ENCODE peak calls at places on chromosome 11, in five cellular contexts. One of them, this sample, is unnamed.

GRCh38 chr11:33402066-33402465 is 144.9 kb downstream of the HIPK3 start:
- DNase-seq in AG09309: no peak
- DNase-seq in mucosa of descending colon: no peak
- DNase-seq in SK-N-SH: no peak
- DNase-seq in left ventricle myocardium inferior: no peak
- DNase-seq in this sample: no peak

GRCh38 chr11:74288161-74288560 is 23.3 kb downstream of the P4HA3 start:
- DNase-seq in AG09309: peak; percentile 94
- DNase-seq in mucosa of descending colon: no peak
- DNase-seq in SK-N-SH: no peak
- DNase-seq in left ventricle myocardium inferior: no peak
- DNase-seq in this sample: peak; percentile 76

GRCh38 chr11:6473481-6474422 is at the start of gene TRIM3:
- DNase-seq in AG09309: peak; percentile 45
- DNase-seq in mucosa of descending colon: peak; percentile 97
- DNase-seq in SK-N-SH: peak; percentile 100
- DNase-seq in left ventricle myocardium inferior: peak; percentile 96
- DNase-seq in this sample: peak; percentile 43

GRCh38 chr11:25319068-25319467 is 822.2 kb downstream of the LUZP2 start:
- DNase-seq in AG09309: no peak
- DNase-seq in mucosa of descending colon: no peak
- DNase-seq in SK-N-SH: no peak
- DNase-seq in left ventricle myocardium inferior: no peak
- DNase-seq in this sample: no peak

GRCh38 chr11:115806056-115806455 is 301.8 kb upstream of the CADM1 start:
- DNase-seq in AG09309: no peak
- DNase-seq in mucosa of descending colon: no peak
- DNase-seq in SK-N-SH: peak; percentile 9
- DNase-seq in left ventricle myocardium inferior: no peak
- DNase-seq in this sample: no peak

GRCh38 chr11:41246399-41246745 is 213.1 kb downstream of the LRRC4C start:
- DNase-seq in AG09309: no peak
- DNase-seq in mucosa of descending colon: no peak
- DNase-seq in SK-N-SH: no peak
- DNase-seq in left ventricle myocardium inferior: no peak
- DNase-seq in this sample: no peak

GRCh38 chr11:26493616-26494015 is 78.4 kb downstream of the MUC15 start:
- DNase-seq in AG09309: no peak
- DNase-seq in mucosa of descending colon: no peak
- DNase-seq in SK-N-SH: no peak
- DNase-seq in left ventricle myocardium inferior: no peak
- DNase-seq in this sample: no peak

GRCh38 chr11:32395127-32395526 is 40.2 kb downstream of the WT1 start:
- DNase-seq in AG09309: no peak
- DNase-seq in mucosa of descending colon: no peak
- DNase-seq in SK-N-SH: no peak
- DNase-seq in left ventricle myocardium inferior: no peak
- DNase-seq in this sample: no peak

GRCh38 chr11:47407746-47408590 is at the start of gene SLC39A13:
- DNase-seq in AG09309: peak; percentile 83
- DNase-seq in mucosa of descending colon: peak; percentile 96
- DNase-seq in SK-N-SH: peak; percentile 99
- DNase-seq in left ventricle myocardium inferior: peak; percentile 94
- DNase-seq in this sample: peak; percentile 87

GRCh38 chr11:12199231-12199948 is 89.0 kb downstream of the MICAL2 start:
- DNase-seq in AG09309: no peak
- DNase-seq in mucosa of descending colon: peak; percentile 59
- DNase-seq in SK-N-SH: no peak
- DNase-seq in left ventricle myocardium inferior: no peak
- DNase-seq in this sample: no peak

GRCh38 chr11:130162733-130163132 is 3.2 kb downstream of the ST14 start:
- DNase-seq in AG09309: no peak
- DNase-seq in mucosa of descending colon: peak; percentile 56
- DNase-seq in SK-N-SH: no peak
- DNase-seq in left ventricle myocardium inferior: no peak
- DNase-seq in this sample: no peak

GRCh38 chr11:125442946-125443345 is 53.1 kb downstream of the FEZ1 start:
- DNase-seq in AG09309: no peak
- DNase-seq in mucosa of descending colon: no peak
- DNase-seq in SK-N-SH: no peak
- DNase-seq in left ventricle myocardium inferior: no peak
- DNase-seq in this sample: no peak

GRCh38 chr11:7552666-7553065 is 38.9 kb downstream of the PPFIBP2 start:
- DNase-seq in AG09309: no peak
- DNase-seq in mucosa of descending colon: no peak
- DNase-seq in SK-N-SH: no peak
- DNase-seq in left ventricle myocardium inferior: no peak
- DNase-seq in this sample: no peak

GRCh38 chr11:128451651-128452470 is 135.5 kb downstream of the ETS1 start:
- DNase-seq in AG09309: no peak
- DNase-seq in mucosa of descending colon: peak; percentile 67
- DNase-seq in SK-N-SH: no peak
- DNase-seq in left ventricle myocardium inferior: peak; percentile 62
- DNase-seq in this sample: peak; percentile 64

GRCh38 chr11:73991471-73992006 is 8.9 kb upstream of the UCP2 start:
- DNase-seq in AG09309: no peak
- DNase-seq in mucosa of descending colon: no peak
- DNase-seq in SK-N-SH: no peak
- DNase-seq in left ventricle myocardium inferior: no peak
- DNase-seq in this sample: no peak

GRCh38 chr11:111372538-111372937 is 6.5 kb downstream of the POU2AF1 start:
- DNase-seq in AG09309: no peak
- DNase-seq in mucosa of descending colon: no peak
- DNase-seq in SK-N-SH: no peak
- DNase-seq in left ventricle myocardium inferior: no peak
- DNase-seq in this sample: no peak

GRCh38 chr11:116169776-116170175 is 603.0 kb downstream of the BUD13 start:
- DNase-seq in AG09309: no peak
- DNase-seq in mucosa of descending colon: no peak
- DNase-seq in SK-N-SH: no peak
- DNase-seq in left ventricle myocardium inferior: no peak
- DNase-seq in this sample: no peak

GRCh38 chr11:12723410-12724297 is 49.4 kb downstream of the TEAD1 start:
- DNase-seq in AG09309: no peak
- DNase-seq in mucosa of descending colon: no peak
- DNase-seq in SK-N-SH: no peak
- DNase-seq in left ventricle myocardium inferior: no peak
- DNase-seq in this sample: no peak

GRCh38 chr11:129391864-129392263 is 16.2 kb downstream of the BARX2 start:
- DNase-seq in AG09309: no peak
- DNase-seq in mucosa of descending colon: no peak
- DNase-seq in SK-N-SH: no peak
- DNase-seq in left ventricle myocardium inferior: no peak
- DNase-seq in this sample: no peak

GRCh38 chr11:23749762-23750430 is 747.0 kb upstream of the LUZP2 start:
- DNase-seq in AG09309: no peak
- DNase-seq in mucosa of descending colon: no peak
- DNase-seq in SK-N-SH: no peak
- DNase-seq in left ventricle myocardium inferior: no peak
- DNase-seq in this sample: no peak

GRCh38 chr11:47183031-47183856 is 3.0 kb downstream of the PACSIN3 start:
- DNase-seq in AG09309: no peak
- DNase-seq in mucosa of descending colon: no peak
- DNase-seq in SK-N-SH: no peak
- DNase-seq in left ventricle myocardium inferior: peak; percentile 54
- DNase-seq in this sample: no peak

GRCh38 chr11:32884770-32885384 is 7.7 kb upstream of the QSER1 start:
- DNase-seq in AG09309: no peak
- DNase-seq in mucosa of descending colon: no peak
- DNase-seq in SK-N-SH: no peak
- DNase-seq in left ventricle myocardium inferior: no peak
- DNase-seq in this sample: no peak

GRCh38 chr11:71384561-71384960 is 63.6 kb downstream of the DHCR7 start:
- DNase-seq in AG09309: no peak
- DNase-seq in mucosa of descending colon: no peak
- DNase-seq in SK-N-SH: no peak
- DNase-seq in left ventricle myocardium inferior: no peak
- DNase-seq in this sample: no peak

GRCh38 chr11:8006349-8006977 is 19.3 kb downstream of the EIF3F start:
- DNase-seq in AG09309: peak; percentile 33
- DNase-seq in mucosa of descending colon: no peak
- DNase-seq in SK-N-SH: peak; percentile 77
- DNase-seq in left ventricle myocardium inferior: peak; percentile 31
- DNase-seq in this sample: peak; percentile 60

GRCh38 chr11:59680287-59681154 is 11.7 kb upstream of the PATL1 start:
- DNase-seq in AG09309: no peak
- DNase-seq in mucosa of descending colon: peak; percentile 73
- DNase-seq in SK-N-SH: peak; percentile 63
- DNase-seq in left ventricle myocardium inferior: peak; percentile 42
- DNase-seq in this sample: peak; percentile 67

GRCh38 chr11:83056204-83056603 is 15.5 kb downstream of the RAB30 start:
- DNase-seq in AG09309: no peak
- DNase-seq in mucosa of descending colon: no peak
- DNase-seq in SK-N-SH: no peak
- DNase-seq in left ventricle myocardium inferior: no peak
- DNase-seq in this sample: no peak

GRCh38 chr11:46914363-46914762 is 4.0 kb downstream of the LRP4 start:
- DNase-seq in AG09309: no peak
- DNase-seq in mucosa of descending colon: no peak
- DNase-seq in SK-N-SH: no peak
- DNase-seq in left ventricle myocardium inferior: peak; percentile 50
- DNase-seq in this sample: no peak

GRCh38 chr11:120184946-120185677 is 25.7 kb upstream of the OAF start:
- DNase-seq in AG09309: no peak
- DNase-seq in mucosa of descending colon: peak; percentile 77
- DNase-seq in SK-N-SH: peak; percentile 68
- DNase-seq in left ventricle myocardium inferior: peak; percentile 82
- DNase-seq in this sample: no peak

GRCh38 chr11:27912916-27913315 is 195.0 kb downstream of the KIF18A start:
- DNase-seq in AG09309: no peak
- DNase-seq in mucosa of descending colon: no peak
- DNase-seq in SK-N-SH: no peak
- DNase-seq in left ventricle myocardium inferior: no peak
- DNase-seq in this sample: no peak

GRCh38 chr11:85464283-85464682 is 162.9 kb downstream of the DLG2 start:
- DNase-seq in AG09309: no peak
- DNase-seq in mucosa of descending colon: no peak
- DNase-seq in SK-N-SH: no peak
- DNase-seq in left ventricle myocardium inferior: no peak
- DNase-seq in this sample: no peak

GRCh38 chr11:67646535-67647336 is 3.8 kb downstream of the ACY3 start:
- DNase-seq in AG09309: no peak
- DNase-seq in mucosa of descending colon: peak; percentile 80
- DNase-seq in SK-N-SH: no peak
- DNase-seq in left ventricle myocardium inferior: no peak
- DNase-seq in this sample: no peak

GRCh38 chr11:21806508-21806907 is 386.4 kb upstream of the ANO5 start:
- DNase-seq in AG09309: no peak
- DNase-seq in mucosa of descending colon: no peak
- DNase-seq in SK-N-SH: no peak
- DNase-seq in left ventricle myocardium inferior: no peak
- DNase-seq in this sample: no peak

GRCh38 chr11:33514079-33514690 is 186.4 kb downstream of the C11orf91 start:
- DNase-seq in AG09309: no peak
- DNase-seq in mucosa of descending colon: no peak
- DNase-seq in SK-N-SH: no peak
- DNase-seq in left ventricle myocardium inferior: no peak
- DNase-seq in this sample: no peak

GRCh38 chr11:43738600-43739409 is 58.3 kb downstream of the HSD17B12 start:
- DNase-seq in AG09309: peak; percentile 78
- DNase-seq in mucosa of descending colon: no peak
- DNase-seq in SK-N-SH: no peak
- DNase-seq in left ventricle myocardium inferior: no peak
- DNase-seq in this sample: peak; percentile 63

GRCh38 chr11:57235761-57236703 is 1.0 kb downstream of the APLNR start:
- DNase-seq in AG09309: no peak
- DNase-seq in mucosa of descending colon: no peak
- DNase-seq in SK-N-SH: no peak
- DNase-seq in left ventricle myocardium inferior: no peak
- DNase-seq in this sample: no peak
- H3K4me3 ChIP-seq in AG09309: no peak overlapping the region
- H3K4me3 ChIP-seq in mucosa of descending colon: no peak overlapping the region
- H3K4me3 ChIP-seq in SK-N-SH: no peak overlapping the region
- H3K4me3 ChIP-seq in left ventricle myocardium inferior: peak overlapping the region; percentile 66
- H3K4me3 ChIP-seq in this sample: no peak overlapping the region

GRCh38 chr11:107856180-107856980 is 2.2 kb downstream of the SLC35F2 start:
- DNase-seq in AG09309: no peak
- DNase-seq in mucosa of descending colon: no peak
- DNase-seq in SK-N-SH: no peak
- DNase-seq in left ventricle myocardium inferior: no peak
- DNase-seq in this sample: no peak

GRCh38 chr11:107856981-107857517 is 1.5 kb downstream of the SLC35F2 start:
- DNase-seq in AG09309: no peak
- DNase-seq in mucosa of descending colon: peak; percentile 49
- DNase-seq in SK-N-SH: no peak
- DNase-seq in left ventricle myocardium inferior: no peak
- DNase-seq in this sample: no peak

GRCh38 chr11:107857550-107858216 is 904 bp downstream of the SLC35F2 start:
- DNase-seq in AG09309: no peak
- DNase-seq in mucosa of descending colon: no peak
- DNase-seq in SK-N-SH: no peak
- DNase-seq in left ventricle myocardium inferior: no peak
- DNase-seq in this sample: no peak

GRCh38 chr11:107859459-107860239 is 1.1 kb upstream of the SLC35F2 start:
- DNase-seq in AG09309: no peak
- DNase-seq in mucosa of descending colon: peak; percentile 80
- DNase-seq in SK-N-SH: peak; percentile 55
- DNase-seq in left ventricle myocardium inferior: peak; percentile 28
- DNase-seq in this sample: no peak

GRCh38 chr11:107858217-107859070 is at the start of gene SLC35F2:
- DNase-seq in AG09309: no peak
- DNase-seq in mucosa of descending colon: peak; percentile 85
- DNase-seq in SK-N-SH: peak; percentile 86
- DNase-seq in left ventricle myocardium inferior: peak; percentile 39
- DNase-seq in this sample: peak; percentile 22
- TF ChIP-seq CTCF in AG09309: no peak
- TF ChIP-seq CTCF in mucosa of descending colon: no peak
- TF ChIP-seq CTCF in SK-N-SH: no peak
- TF ChIP-seq CTCF in left ventricle myocardium inferior: no peak
- TF ChIP-seq CTCF in this sample: no peak

GRCh38 chr11:134047586-134047999 is 21.3 kb upstream of the JAM3 start:
- DNase-seq in AG09309: peak; percentile 86
- DNase-seq in mucosa of descending colon: peak; percentile 62
- DNase-seq in SK-N-SH: no peak
- DNase-seq in left ventricle myocardium inferior: peak; percentile 81
- DNase-seq in this sample: no peak
- H3K4me3 ChIP-seq in AG09309: peak overlapping the region; percentile 18
- H3K4me3 ChIP-seq in mucosa of descending colon: no peak overlapping the region
- H3K4me3 ChIP-seq in SK-N-SH: no peak overlapping the region
- H3K4me3 ChIP-seq in left ventricle myocardium inferior: peak overlapping the region; percentile 47
- H3K4me3 ChIP-seq in this sample: peak overlapping the region; percentile 22

DNA sequence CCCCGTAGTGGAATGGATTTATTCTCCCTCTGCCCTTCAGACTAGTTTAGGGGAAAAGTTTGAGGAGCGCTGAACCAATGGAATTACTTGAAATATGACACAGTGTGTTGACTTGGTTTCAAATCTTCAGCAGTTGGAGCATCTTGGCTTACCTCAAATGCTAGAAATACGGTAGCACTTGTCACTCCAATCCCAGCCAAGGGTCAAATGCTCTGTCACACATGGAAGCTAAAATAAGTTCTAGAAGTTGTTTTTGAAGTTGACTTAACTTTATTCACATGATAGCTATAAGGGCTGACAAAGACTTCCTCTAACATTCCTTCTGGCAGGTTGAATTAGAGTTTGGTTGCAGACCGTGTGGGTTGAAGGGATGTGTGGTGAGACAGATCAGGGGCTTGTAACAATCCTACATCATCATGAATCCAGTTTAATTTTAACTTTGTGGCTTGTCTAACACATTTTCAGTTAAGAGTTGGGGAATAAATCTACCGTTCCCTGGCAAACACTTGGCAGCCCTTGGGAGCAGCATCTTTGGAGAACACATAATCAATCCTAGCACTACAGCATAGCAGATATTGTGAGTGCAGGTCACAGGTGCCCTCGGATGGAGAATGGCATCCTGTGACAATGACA is 4.6 kb downstream of the SLN start:
- DNase-seq in AG09309: no peak
- DNase-seq in mucosa of descending colon: no peak
- DNase-seq in SK-N-SH: no peak
- DNase-seq in left ventricle myocardium inferior: no peak
- DNase-seq in this sample: no peak
- TF ChIP-seq CTCF in AG09309: no peak
- TF ChIP-seq CTCF in mucosa of descending colon: no peak
- TF ChIP-seq CTCF in SK-N-SH: no peak
- TF ChIP-seq CTCF in left ventricle myocardium inferior: no peak
- TF ChIP-seq CTCF in this sample: no peak